ENCODE peak calls at places on chromosomes 12 and 14, in nine cellular contexts. One of them, this sample, is unnamed.

GRCh38 chr14:24145219-24145618 is 1.2 kb downstream of the PSME2 start:
- DNase-seq in T-helper 17 cell: no peak
- DNase-seq in LoVo: no peak
- DNase-seq in endothelial cell: no peak
- DNase-seq in T-cell: no peak
- DNase-seq in cardiac muscle cell: no peak
- DNase-seq in tibial artery: no peak
- DNase-seq in fibroblast of mammary gland: no peak
- DNase-seq in A172: no peak
- DNase-seq in this sample: no peak

GRCh38 chr12:101552277-101552676 is 42.5 kb upstream of the MYBPC1 start:
- DNase-seq in tibial artery: no peak
- DNase-seq in LoVo: no peak
- DNase-seq in fibroblast of mammary gland: peak
- DNase-seq in cardiac muscle cell: peak
- DNase-seq in T-cell: no peak
- DNase-seq in A172: peak
- DNase-seq in endothelial cell: no peak
- DNase-seq in T-helper 17 cell: no peak
- DNase-seq in this sample: no peak

GRCh38 chr14:46985529-46986137 is 334.1 kb upstream of the RPL10L start:
- DNase-seq in LoVo: no peak
- DNase-seq in endothelial cell: no peak
- DNase-seq in cardiac muscle cell: no peak
- DNase-seq in fibroblast of mammary gland: no peak
- DNase-seq in tibial artery: no peak
- DNase-seq in T-cell: no peak
- DNase-seq in A172: no peak
- DNase-seq in T-helper 17 cell: no peak
- DNase-seq in this sample: no peak

GRCh38 chr12:17304503-17305347 is 698.8 kb upstream of the LMO3 start:
- DNase-seq in tibial artery: no peak
- DNase-seq in fibroblast of mammary gland: peak
- DNase-seq in LoVo: peak
- DNase-seq in T-cell: no peak
- DNase-seq in A172: peak
- DNase-seq in endothelial cell: no peak
- DNase-seq in T-helper 17 cell: no peak
- DNase-seq in cardiac muscle cell: no peak
- DNase-seq in this sample: no peak

GRCh38 chr12:79023261-79023660 is 158.7 kb downstream of the SYT1 start:
- DNase-seq in fibroblast of mammary gland: peak
- DNase-seq in endothelial cell: no peak
- DNase-seq in T-cell: no peak
- DNase-seq in A172: no peak
- DNase-seq in cardiac muscle cell: no peak
- DNase-seq in LoVo: no peak
- DNase-seq in tibial artery: no peak
- DNase-seq in T-helper 17 cell: no peak
- DNase-seq in this sample: no peak

GRCh38 chr14:104322531-104323466 is 184.4 kb downstream of the KIF26A start:
- DNase-seq in LoVo: no peak
- DNase-seq in cardiac muscle cell: no peak
- DNase-seq in tibial artery: no peak
- DNase-seq in fibroblast of mammary gland: no peak
- DNase-seq in A172: peak
- DNase-seq in T-helper 17 cell: no peak
- DNase-seq in T-cell: no peak
- DNase-seq in endothelial cell: peak
- DNase-seq in this sample: no peak

GRCh38 chr12:34215213-34215892 is 193.1 kb downstream of the ALG10 start:
- DNase-seq in T-cell: no peak
- DNase-seq in tibial artery: no peak
- DNase-seq in A172: no peak
- DNase-seq in cardiac muscle cell: no peak
- DNase-seq in LoVo: no peak
- DNase-seq in T-helper 17 cell: no peak
- DNase-seq in endothelial cell: no peak
- DNase-seq in fibroblast of mammary gland: no peak
- DNase-seq in this sample: no peak

GRCh38 chr12:123058980-123059379 is 78.5 kb downstream of the ARL6IP4 start:
- DNase-seq in T-helper 17 cell: no peak
- DNase-seq in tibial artery: no peak
- DNase-seq in LoVo: no peak
- DNase-seq in cardiac muscle cell: no peak
- DNase-seq in T-cell: no peak
- DNase-seq in fibroblast of mammary gland: peak
- DNase-seq in A172: no peak
- DNase-seq in endothelial cell: no peak
- DNase-seq in this sample: no peak

GRCh38 chr12:132356686-132357622 is 27.6 kb upstream of the GALNT9 start:
- DNase-seq in T-helper 17 cell: no peak
- DNase-seq in fibroblast of mammary gland: peak
- DNase-seq in A172: peak
- DNase-seq in LoVo: peak
- DNase-seq in cardiac muscle cell: peak
- DNase-seq in T-cell: no peak
- DNase-seq in tibial artery: no peak
- DNase-seq in endothelial cell: peak
- DNase-seq in this sample: peak

GRCh38 chr14:99896371-99896770 is 103.2 kb downstream of the EML1 start:
- DNase-seq in tibial artery: no peak
- DNase-seq in LoVo: no peak
- DNase-seq in fibroblast of mammary gland: no peak
- DNase-seq in T-cell: no peak
- DNase-seq in cardiac muscle cell: no peak
- DNase-seq in endothelial cell: no peak
- DNase-seq in T-helper 17 cell: no peak
- DNase-seq in A172: no peak
- DNase-seq in this sample: no peak

GRCh38 chr14:65185859-65186258 is 83.5 kb upstream of the MAX start:
- DNase-seq in tibial artery: no peak
- DNase-seq in endothelial cell: no peak
- DNase-seq in A172: no peak
- DNase-seq in LoVo: no peak
- DNase-seq in cardiac muscle cell: no peak
- DNase-seq in T-helper 17 cell: no peak
- DNase-seq in fibroblast of mammary gland: no peak
- DNase-seq in T-cell: no peak
- DNase-seq in this sample: no peak

GRCh38 chr12:14191612-14192011 is 173.9 kb upstream of the ATF7IP start:
- DNase-seq in A172: no peak
- DNase-seq in cardiac muscle cell: no peak
- DNase-seq in T-helper 17 cell: no peak
- DNase-seq in tibial artery: no peak
- DNase-seq in LoVo: no peak
- DNase-seq in endothelial cell: no peak
- DNase-seq in fibroblast of mammary gland: no peak
- DNase-seq in T-cell: no peak
- DNase-seq in this sample: no peak

GRCh38 chr12:122227341-122227740 is 1.5 kb upstream of the DIABLO start:
- DNase-seq in T-helper 17 cell: peak
- DNase-seq in cardiac muscle cell: no peak
- DNase-seq in fibroblast of mammary gland: no peak
- DNase-seq in T-cell: peak
- DNase-seq in endothelial cell: no peak
- DNase-seq in A172: no peak
- DNase-seq in tibial artery: no peak
- DNase-seq in LoVo: no peak
- DNase-seq in this sample: no peak

GRCh38 chr14:46574236-46574970 is 77.2 kb downstream of the RPL10L start:
- DNase-seq in cardiac muscle cell: peak
- DNase-seq in endothelial cell: no peak
- DNase-seq in A172: peak
- DNase-seq in tibial artery: no peak
- DNase-seq in T-helper 17 cell: no peak
- DNase-seq in T-cell: no peak
- DNase-seq in fibroblast of mammary gland: peak
- DNase-seq in LoVo: no peak
- DNase-seq in this sample: no peak

GRCh38 chr12:127750076-127750840 is 516.7 kb upstream of the TMEM132C start:
- DNase-seq in tibial artery: no peak
- DNase-seq in A172: no peak
- DNase-seq in fibroblast of mammary gland: no peak
- DNase-seq in T-helper 17 cell: no peak
- DNase-seq in cardiac muscle cell: no peak
- DNase-seq in T-cell: no peak
- DNase-seq in LoVo: no peak
- DNase-seq in endothelial cell: no peak
- DNase-seq in this sample: no peak

GRCh38 chr12:10501031-10501430 is 4.7 kb upstream of the EIF2S3B start:
- DNase-seq in tibial artery: no peak
- DNase-seq in cardiac muscle cell: peak
- DNase-seq in T-cell: no peak
- DNase-seq in A172: no peak
- DNase-seq in fibroblast of mammary gland: peak
- DNase-seq in LoVo: peak
- DNase-seq in T-helper 17 cell: no peak
- DNase-seq in endothelial cell: no peak
- DNase-seq in this sample: peak

GRCh38 chr12:12726543-12727093 is 9.4 kb downstream of the CDKN1B start:
- DNase-seq in T-helper 17 cell: no peak
- DNase-seq in cardiac muscle cell: peak
- DNase-seq in fibroblast of mammary gland: peak
- DNase-seq in tibial artery: peak
- DNase-seq in LoVo: peak
- DNase-seq in endothelial cell: no peak
- DNase-seq in A172: no peak
- DNase-seq in T-cell: no peak
- DNase-seq in this sample: peak

GRCh38 chr12:6369916-6370575 is 5.3 kb downstream of the SCNN1A start:
- DNase-seq in T-helper 17 cell: no peak
- DNase-seq in endothelial cell: no peak
- DNase-seq in tibial artery: no peak
- DNase-seq in A172: no peak
- DNase-seq in T-cell: no peak
- DNase-seq in LoVo: no peak
- DNase-seq in cardiac muscle cell: no peak
- DNase-seq in fibroblast of mammary gland: peak
- DNase-seq in this sample: no peak

GRCh38 chr12:113007166-113007565 is 28.8 kb downstream of the OAS2 start:
- DNase-seq in fibroblast of mammary gland: peak
- DNase-seq in endothelial cell: no peak
- DNase-seq in LoVo: peak
- DNase-seq in tibial artery: no peak
- DNase-seq in T-cell: no peak
- DNase-seq in T-helper 17 cell: no peak
- DNase-seq in A172: peak
- DNase-seq in cardiac muscle cell: peak
- DNase-seq in this sample: no peak

GRCh38 chr12:28110329-28110728 is 79.9 kb upstream of the CCDC91 start:
- DNase-seq in fibroblast of mammary gland: no peak
- DNase-seq in endothelial cell: no peak
- DNase-seq in T-cell: no peak
- DNase-seq in T-helper 17 cell: no peak
- DNase-seq in tibial artery: no peak
- DNase-seq in A172: no peak
- DNase-seq in LoVo: peak
- DNase-seq in cardiac muscle cell: peak
- DNase-seq in this sample: peak

GRCh38 chr14:93120522-93120921 is 4.8 kb upstream of the ITPK1 start:
- DNase-seq in T-helper 17 cell: no peak
- DNase-seq in T-cell: no peak
- DNase-seq in LoVo: no peak
- DNase-seq in tibial artery: no peak
- DNase-seq in endothelial cell: no peak
- DNase-seq in cardiac muscle cell: no peak
- DNase-seq in fibroblast of mammary gland: no peak
- DNase-seq in A172: no peak
- DNase-seq in this sample: no peak

GRCh38 chr12:30823764-30824163 is 69.0 kb upstream of the CAPRIN2 start:
- DNase-seq in endothelial cell: no peak
- DNase-seq in T-cell: no peak
- DNase-seq in tibial artery: no peak
- DNase-seq in A172: no peak
- DNase-seq in LoVo: no peak
- DNase-seq in cardiac muscle cell: no peak
- DNase-seq in fibroblast of mammary gland: no peak
- DNase-seq in T-helper 17 cell: no peak
- DNase-seq in this sample: no peak

GRCh38 chr12:94099191-94099983 is 49.0 kb upstream of the PLXNC1 start:
- DNase-seq in endothelial cell: no peak
- DNase-seq in A172: peak
- DNase-seq in fibroblast of mammary gland: peak
- DNase-seq in cardiac muscle cell: peak
- DNase-seq in tibial artery: no peak
- DNase-seq in LoVo: no peak
- DNase-seq in T-helper 17 cell: no peak
- DNase-seq in T-cell: no peak
- DNase-seq in this sample: peak

GRCh38 chr12:126117502-126117901 is 1052.3 kb downstream of the AACS start:
- DNase-seq in LoVo: no peak
- DNase-seq in tibial artery: no peak
- DNase-seq in endothelial cell: no peak
- DNase-seq in cardiac muscle cell: no peak
- DNase-seq in A172: no peak
- DNase-seq in fibroblast of mammary gland: no peak
- DNase-seq in T-cell: no peak
- DNase-seq in T-helper 17 cell: no peak
- DNase-seq in this sample: no peak

GRCh38 chr12:131943876-131944275 is 5.9 kb upstream of the EP400 start:
- DNase-seq in LoVo: no peak
- DNase-seq in endothelial cell: no peak
- DNase-seq in tibial artery: no peak
- DNase-seq in A172: no peak
- DNase-seq in fibroblast of mammary gland: no peak
- DNase-seq in T-helper 17 cell: no peak
- DNase-seq in T-cell: no peak
- DNase-seq in cardiac muscle cell: no peak
- DNase-seq in this sample: no peak

GRCh38 chr14:35197015-35197414 is 74.7 kb downstream of the PRORP start:
- DNase-seq in fibroblast of mammary gland: peak
- DNase-seq in LoVo: peak
- DNase-seq in endothelial cell: no peak
- DNase-seq in A172: peak
- DNase-seq in T-cell: no peak
- DNase-seq in cardiac muscle cell: peak
- DNase-seq in T-helper 17 cell: no peak
- DNase-seq in tibial artery: no peak
- DNase-seq in this sample: no peak

GRCh38 chr12:51343201-51343600 is 3.3 kb downstream of the CELA1 start:
- DNase-seq in A172: no peak
- DNase-seq in tibial artery: no peak
- DNase-seq in T-cell: no peak
- DNase-seq in LoVo: no peak
- DNase-seq in cardiac muscle cell: no peak
- DNase-seq in T-helper 17 cell: no peak
- DNase-seq in fibroblast of mammary gland: no peak
- DNase-seq in endothelial cell: no peak
- DNase-seq in this sample: no peak

GRCh38 chr12:12745576-12746211 is 28.5 kb downstream of the CDKN1B start:
- DNase-seq in LoVo: no peak
- DNase-seq in cardiac muscle cell: no peak
- DNase-seq in fibroblast of mammary gland: no peak
- DNase-seq in A172: no peak
- DNase-seq in tibial artery: no peak
- DNase-seq in T-helper 17 cell: no peak
- DNase-seq in endothelial cell: no peak
- DNase-seq in T-cell: no peak
- DNase-seq in this sample: no peak

GRCh38 chr12:128969480-128970055 is 116.3 kb downstream of the GLT1D1 start:
- DNase-seq in cardiac muscle cell: no peak
- DNase-seq in tibial artery: no peak
- DNase-seq in endothelial cell: peak
- DNase-seq in A172: peak
- DNase-seq in fibroblast of mammary gland: no peak
- DNase-seq in T-cell: no peak
- DNase-seq in LoVo: no peak
- DNase-seq in T-helper 17 cell: no peak
- DNase-seq in this sample: no peak

GRCh38 chr12:18521461-18521860 is 216.4 kb downstream of the PLCZ1 start:
- DNase-seq in T-cell: no peak
- DNase-seq in LoVo: no peak
- DNase-seq in endothelial cell: no peak
- DNase-seq in fibroblast of mammary gland: no peak
- DNase-seq in cardiac muscle cell: no peak
- DNase-seq in tibial artery: no peak
- DNase-seq in A172: no peak
- DNase-seq in T-helper 17 cell: no peak
- DNase-seq in this sample: no peak

GRCh38 chr14:105861985-105862465 is 335.6 kb downstream of the TMEM121 start:
- DNase-seq in endothelial cell: no peak
- DNase-seq in T-cell: peak
- DNase-seq in LoVo: no peak
- DNase-seq in tibial artery: no peak
- DNase-seq in A172: no peak
- DNase-seq in T-helper 17 cell: peak
- DNase-seq in cardiac muscle cell: no peak
- DNase-seq in fibroblast of mammary gland: no peak
- DNase-seq in this sample: no peak